ENCODE peak calls at places on chromosome 4, in six cellular contexts. Z is H1, H is K562, D is GM12892, V is GM12878, G is HepG2. N is an unnamed sample.

GRCh38 chr4:98565646-98566403 is 92.6 kb downstream of the TSPAN5 start:
- DNase-seq in Z (no peak), H (no peak), D (no peak), V (no peak), G (no peak), N (no peak)

GRCh38 chr4:84901745-84902283 is 64.7 kb downstream of the WDFY3 start:
- DNase-seq in Z (no peak), H (no peak), D (no peak), V (no peak), G (no peak), N (no peak)

GRCh38 chr4:94634266-94634665 is 123.5 kb upstream of the BMPR1B start:
- DNase-seq in Z (no peak), H (no peak), D (no peak), V (no peak), G (no peak), N (no peak)

GRCh38 chr4:82431026-82431745 is 796 bp downstream of the ENOPH1 start:
- DNase-seq in Z (no peak), H (peak), D (peak), V (no peak), G (no peak), N (peak)

GRCh38 chr4:17561195-17561909 is 15.6 kb upstream of the LAP3 start:
- DNase-seq in Z (no peak), H (no peak), D (no peak), V (no peak), G (no peak), N (no peak)

GRCh38 chr4:34289962-34290361 is 1954.4 kb downstream of the ARAP2 start:
- DNase-seq in Z (no peak), H (no peak), D (no peak), V (no peak), G (no peak), N (no peak)

GRCh38 chr4:78032446-78032845 is 24.7 kb upstream of the FRAS1 start:
- DNase-seq in Z (no peak), H (no peak), D (no peak), V (no peak), G (no peak), N (no peak)

GRCh38 chr4:110663738-110664444 is 41.0 kb upstream of the PITX2 start:
- DNase-seq in Z (no peak), H (no peak), D (no peak), V (no peak), G (no peak), N (no peak)

GRCh38 chr4:156976147-156976546 is 4.5 kb upstream of the PDGFC start:
- DNase-seq in Z (no peak), H (no peak), D (no peak), V (no peak), G (no peak), N (no peak)

GRCh38 chr4:188196134-188196735 is 57.0 kb downstream of the TRIML1 start:
- DNase-seq in Z (no peak), H (no peak), D (no peak), V (no peak), G (no peak), N (no peak)

GRCh38 chr4:153541426-153542096 is 75.4 kb downstream of the TMEM131L start:
- DNase-seq in Z (no peak), H (no peak), D (no peak), V (no peak), G (no peak), N (no peak)

GRCh38 chr4:99383381-99383780 is 30.8 kb upstream of the ADH1C start:
- DNase-seq in Z (no peak), H (no peak), D (no peak), V (no peak), G (no peak), N (no peak)

GRCh38 chr4:86101841-86102240 is 258.0 kb downstream of the MAPK10 start:
- DNase-seq in Z (no peak), H (no peak), D (no peak), V (no peak), G (no peak), N (no peak)

GRCh38 chr4:98653890-98654867 is 4.2 kb downstream of the TSPAN5 start:
- DNase-seq in Z (no peak), H (no peak), D (no peak), V (no peak), G (no peak), N (no peak)

GRCh38 chr4:6035786-6036185 is 17.6 kb upstream of the C4orf50 start:
- DNase-seq in Z (no peak), H (no peak), D (no peak), V (no peak), G (no peak), N (no peak)

GRCh38 chr4:37392540-37393255 is 148.2 kb downstream of the NWD2 start:
- DNase-seq in Z (no peak), H (no peak), D (no peak), V (no peak), G (no peak), N (no peak)

GRCh38 chr4:77927991-77928925 is 65.6 kb downstream of the MRPL1 start:
- DNase-seq in Z (no peak), H (no peak), D (no peak), V (no peak), G (peak), N (no peak)

GRCh38 chr4:152999376-153000067 is 63.4 kb downstream of the FHDC1 start:
- DNase-seq in Z (no peak), H (no peak), D (no peak), V (no peak), G (no peak), N (no peak)

GRCh38 chr4:42716996-42717395 is 60.1 kb upstream of the ATP8A1 start:
- DNase-seq in Z (no peak), H (no peak), D (no peak), V (no peak), G (no peak), N (no peak)

GRCh38 chr4:156188596-156188995 is 234.9 kb upstream of the CTSO start:
- DNase-seq in Z (no peak), H (no peak), D (no peak), V (no peak), G (no peak), N (no peak)

GRCh38 chr4:121668368-121669162 is 28.2 kb downstream of the ANXA5 start:
- DNase-seq in Z (no peak), H (no peak), D (no peak), V (no peak), G (no peak), N (no peak)

GRCh38 chr4:26856906-26857277 is 3.7 kb upstream of the STIM2 start:
- DNase-seq in Z (no peak), H (no peak), D (no peak), V (no peak), G (no peak), N (no peak)

GRCh38 chr4:602559-602942 is 22.8 kb upstream of the PDE6B start:
- DNase-seq in Z (peak), H (peak), D (no peak), V (no peak), G (peak), N (no peak)

GRCh38 chr4:174365018-174365587 is 81.4 kb downstream of the CEP44 start:
- DNase-seq in Z (no peak), H (peak), D (no peak), V (no peak), G (peak), N (no peak)

GRCh38 chr4:15714616-15715015 is 11.8 kb downstream of the BST1 start:
- DNase-seq in Z (no peak), H (peak), D (no peak), V (no peak), G (no peak), N (no peak)

GRCh38 chr4:104500452-104500851 is 5.8 kb upstream of the CXXC4 start:
- DNase-seq in Z (no peak), H (no peak), D (no peak), V (no peak), G (no peak), N (no peak)

GRCh38 chr4:6943012-6943869 is 33.6 kb downstream of the TBC1D14 start:
- DNase-seq in Z (no peak), H (no peak), D (no peak), V (no peak), G (no peak), N (no peak)

GRCh38 chr4:73251384-73251783 is 7.2 kb downstream of the ANKRD17 start:
- DNase-seq in Z (no peak), H (no peak), D (no peak), V (no peak), G (no peak), N (no peak)

GRCh38 chr4:108982786-108983185 is 219.9 kb upstream of the ETNPPL start:
- DNase-seq in Z (no peak), H (no peak), D (no peak), V (no peak), G (no peak), N (no peak)

GRCh38 chr4:37628977-37629609 is 57.1 kb downstream of the RELL1 start:
- DNase-seq in Z (no peak), H (peak), D (no peak), V (no peak), G (no peak), N (no peak)

GRCh38 chr4:156583265-156583664 is 388.3 kb downstream of the PDGFC start:
- DNase-seq in Z (no peak), H (no peak), D (no peak), V (no peak), G (no peak), N (no peak)

GRCh38 chr4:181017038-181017437 is 1226.2 kb upstream of the TENM3 start:
- DNase-seq in Z (no peak), H (no peak), D (no peak), V (no peak), G (no peak), N (no peak)

GRCh38 chr4:107987916-107988762 is 1.6 kb upstream of the HADH start:
- DNase-seq in Z (no peak), H (no peak), D (no peak), V (no peak), G (no peak), N (no peak)

GRCh38 chr4:48766393-48766792 is 13.7 kb downstream of the FRYL start:
- DNase-seq in Z (no peak), H (no peak), D (no peak), V (no peak), G (no peak), N (peak)

GRCh38 chr4:87717276-87718031 is 67.4 kb downstream of the DMP1 start:
- DNase-seq in Z (no peak), H (no peak), D (no peak), V (no peak), G (no peak), N (no peak)

GRCh38 chr4:46258436-46258835 is 131.5 kb downstream of the GABRA2 start:
- DNase-seq in Z (no peak), H (no peak), D (no peak), V (no peak), G (no peak), N (no peak)

DNA sequence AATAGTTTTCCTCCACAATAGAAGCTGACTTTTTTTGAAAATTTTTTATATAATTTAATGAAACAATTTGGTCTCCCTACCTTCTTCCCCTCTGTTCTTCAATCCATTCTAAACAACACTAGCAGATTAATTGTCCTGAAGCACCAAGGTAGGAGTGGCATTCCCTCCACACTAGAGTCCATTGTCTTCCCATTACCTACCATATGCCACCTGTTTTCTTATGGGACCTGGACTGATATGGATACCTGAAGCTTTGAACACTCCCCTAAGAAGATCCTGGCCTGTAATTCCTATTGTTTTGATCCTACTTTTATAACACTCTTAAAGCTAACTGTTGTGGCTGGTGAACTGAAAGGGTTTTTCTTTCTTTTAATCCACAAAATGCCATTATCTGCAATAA is 92.0 kb downstream of the APBB2 start:
- DNase-seq in Z (no peak), H (no peak), D (no peak), V (no peak), G (no peak), N (no peak)
- TF ChIP-seq TAF1 in Z (no peak), H (no peak), D (no peak), V (no peak), G (no peak), N (no peak)

GRCh38 chr4:70838972-70839536 is 636 bp downstream of the GRSF1 start:
- DNase-seq in Z (no peak), H (peak), D (peak), V (no peak), G (peak), N (peak)
- TF ChIP-seq POLR2AphosphoS5 in Z (peak), H (no peak), D (no peak), V (peak), G (no peak), N (peak)

GRCh38 chr4:158810487-158811215 is 41.8 kb downstream of the FNIP2 start:
- DNase-seq in Z (no peak), H (no peak), D (no peak), V (no peak), G (no peak), N (no peak)
- TF ChIP-seq POLR2A in Z (no peak), H (no peak), D (no peak), V (no peak), G (no peak), N (no peak)

DNA sequence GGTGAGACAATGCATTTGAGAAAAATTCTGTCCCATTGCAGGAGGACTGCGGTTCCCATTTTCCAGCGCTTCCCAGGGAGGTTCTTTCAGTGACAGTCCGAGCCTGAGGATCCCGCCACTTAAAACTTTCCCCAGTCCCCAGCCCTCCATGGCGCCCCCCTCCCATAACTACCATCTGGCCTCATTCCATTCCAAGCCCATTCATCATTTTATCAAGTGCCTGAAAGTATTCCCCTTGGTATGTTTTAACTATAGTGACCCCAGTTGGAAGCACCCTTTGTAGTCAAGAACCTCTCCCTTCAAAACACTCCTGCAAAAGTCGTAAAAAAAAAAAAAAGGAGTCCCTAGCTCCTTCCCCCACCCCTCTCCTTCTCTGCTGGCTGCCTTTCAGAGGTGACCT is 1.2 kb downstream of the RASL11B start:
- DNase-seq in Z (no peak), H (no peak), D (no peak), V (no peak), G (no peak), N (no peak)
- TF ChIP-seq TAF1 in Z (no peak), H (no peak), D (no peak), V (no peak), G (no peak), N (no peak)

DNA sequence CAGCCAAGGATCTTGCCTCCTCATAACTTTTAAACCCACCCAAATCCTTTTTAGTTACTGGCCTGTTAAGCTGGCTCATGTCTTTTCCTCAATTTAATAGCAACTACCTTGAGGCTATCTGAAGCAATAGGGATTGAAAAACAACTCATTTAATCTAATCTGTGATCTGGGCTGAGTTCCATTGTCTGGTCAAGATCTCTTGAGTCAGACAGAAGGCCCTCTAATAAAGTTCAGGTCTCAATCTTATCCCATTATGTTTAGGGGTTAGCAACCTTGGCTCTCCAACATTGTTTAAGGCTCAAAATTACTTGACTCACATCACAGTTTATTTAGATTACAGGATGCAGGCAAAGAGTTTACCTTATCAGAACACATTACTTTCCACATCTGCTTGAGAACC is 436.1 kb downstream of the ANKRD50 start:
- DNase-seq in Z (no peak), H (no peak), D (no peak), V (no peak), G (no peak), N (no peak)
- TF ChIP-seq POLR2AphosphoS5 in Z (no peak), H (no peak), D (no peak), V (no peak), G (no peak), N (no peak)

N was measured in GM12891.